ENCODE peak calls at places on chromosomes 16 and 17, in ten cellular contexts. One of them, this sample, is unnamed.

GRCh38 chr16:24836836-24837235 is 8.9 kb upstream of the SLC5A11 start:
- DNase-seq in brain microvascular endothelial cell: no peak
- DNase-seq in NCI-H460: no peak
- DNase-seq in stimulated activated CD8-positive, alpha-beta memory T cell treated with anti-CD3 and anti-CD28 coated beads, Interleukin-4, amount 100 ng/mL, for 24 hours: no peak
- DNase-seq in GM12891: no peak
- DNase-seq in HT1080: no peak
- DNase-seq in GM12878: no peak
- DNase-seq in GM03348: no peak
- DNase-seq in HFF-Myc: no peak
- DNase-seq in mucosa of descending colon: no peak
- DNase-seq in this sample: no peak

GRCh38 chr16:54460254-54460860 is 173.8 kb upstream of the IRX3 start:
- DNase-seq in NCI-H460: no peak
- DNase-seq in GM12891: no peak
- DNase-seq in mucosa of descending colon: no peak
- DNase-seq in HT1080: no peak
- DNase-seq in stimulated activated CD8-positive, alpha-beta memory T cell treated with anti-CD3 and anti-CD28 coated beads, Interleukin-4, amount 100 ng/mL, for 24 hours: no peak
- DNase-seq in brain microvascular endothelial cell: no peak
- DNase-seq in HFF-Myc: no peak
- DNase-seq in GM03348: peak; percentile 19
- DNase-seq in GM12878: no peak
- DNase-seq in this sample: no peak

GRCh38 chr17:39365252-39365651 is 36.2 kb downstream of the FBXL20 start:
- DNase-seq in HFF-Myc: peak; percentile 24
- DNase-seq in brain microvascular endothelial cell: no peak
- DNase-seq in GM03348: peak; percentile 66
- DNase-seq in stimulated activated CD8-positive, alpha-beta memory T cell treated with anti-CD3 and anti-CD28 coated beads, Interleukin-4, amount 100 ng/mL, for 24 hours: no peak
- DNase-seq in mucosa of descending colon: no peak
- DNase-seq in NCI-H460: no peak
- DNase-seq in HT1080: no peak
- DNase-seq in GM12878: no peak
- DNase-seq in GM12891: no peak
- DNase-seq in this sample: no peak

GRCh38 chr17:1412185-1413110 is 12.4 kb upstream of the YWHAE start:
- DNase-seq in GM12891: no peak
- DNase-seq in brain microvascular endothelial cell: no peak
- DNase-seq in HT1080: no peak
- DNase-seq in NCI-H460: no peak
- DNase-seq in mucosa of descending colon: no peak
- DNase-seq in GM03348: no peak
- DNase-seq in stimulated activated CD8-positive, alpha-beta memory T cell treated with anti-CD3 and anti-CD28 coated beads, Interleukin-4, amount 100 ng/mL, for 24 hours: no peak
- DNase-seq in GM12878: no peak
- DNase-seq in HFF-Myc: no peak
- DNase-seq in this sample: no peak

GRCh38 chr16:49462989-49463371 is 89.4 kb downstream of the C16orf78 start:
- DNase-seq in GM03348: no peak
- DNase-seq in stimulated activated CD8-positive, alpha-beta memory T cell treated with anti-CD3 and anti-CD28 coated beads, Interleukin-4, amount 100 ng/mL, for 24 hours: no peak
- DNase-seq in HFF-Myc: no peak
- DNase-seq in mucosa of descending colon: no peak
- DNase-seq in GM12878: no peak
- DNase-seq in GM12891: no peak
- DNase-seq in NCI-H460: no peak
- DNase-seq in brain microvascular endothelial cell: no peak
- DNase-seq in HT1080: no peak
- DNase-seq in this sample: no peak

GRCh38 chr17:9115446-9116265 is 94.3 kb downstream of the NTN1 start:
- DNase-seq in mucosa of descending colon: peak; percentile 64
- DNase-seq in NCI-H460: peak; percentile 47
- DNase-seq in GM12891: no peak
- DNase-seq in HT1080: peak; percentile 64
- DNase-seq in GM03348: peak; percentile 84
- DNase-seq in GM12878: no peak
- DNase-seq in brain microvascular endothelial cell: peak; percentile 36
- DNase-seq in stimulated activated CD8-positive, alpha-beta memory T cell treated with anti-CD3 and anti-CD28 coated beads, Interleukin-4, amount 100 ng/mL, for 24 hours: peak; percentile 49
- DNase-seq in HFF-Myc: peak; percentile 30
- DNase-seq in this sample: no peak

GRCh38 chr17:77001487-77001886 is 133.3 kb downstream of the MGAT5B start:
- DNase-seq in GM03348: no peak
- DNase-seq in brain microvascular endothelial cell: no peak
- DNase-seq in mucosa of descending colon: no peak
- DNase-seq in stimulated activated CD8-positive, alpha-beta memory T cell treated with anti-CD3 and anti-CD28 coated beads, Interleukin-4, amount 100 ng/mL, for 24 hours: no peak
- DNase-seq in GM12891: no peak
- DNase-seq in HFF-Myc: no peak
- DNase-seq in NCI-H460: no peak
- DNase-seq in HT1080: no peak
- DNase-seq in GM12878: no peak
- DNase-seq in this sample: no peak

GRCh38 chr17:53313746-53314145 is 509.0 kb upstream of the KIF2B start:
- DNase-seq in stimulated activated CD8-positive, alpha-beta memory T cell treated with anti-CD3 and anti-CD28 coated beads, Interleukin-4, amount 100 ng/mL, for 24 hours: no peak
- DNase-seq in mucosa of descending colon: no peak
- DNase-seq in GM12878: no peak
- DNase-seq in NCI-H460: no peak
- DNase-seq in GM03348: no peak
- DNase-seq in GM12891: no peak
- DNase-seq in HT1080: peak; percentile 41
- DNase-seq in brain microvascular endothelial cell: peak; percentile 3
- DNase-seq in HFF-Myc: no peak
- DNase-seq in this sample: no peak

GRCh38 chr17:7560172-7561027 is 1.3 kb upstream of the SENP3 start:
- DNase-seq in stimulated activated CD8-positive, alpha-beta memory T cell treated with anti-CD3 and anti-CD28 coated beads, Interleukin-4, amount 100 ng/mL, for 24 hours: peak; percentile 40
- DNase-seq in brain microvascular endothelial cell: peak; percentile 49
- DNase-seq in GM12891: peak; percentile 61
- DNase-seq in HFF-Myc: no peak
- DNase-seq in HT1080: no peak
- DNase-seq in GM12878: no peak
- DNase-seq in mucosa of descending colon: peak; percentile 80
- DNase-seq in NCI-H460: peak; percentile 65
- DNase-seq in GM03348: peak; percentile 80
- DNase-seq in this sample: no peak

GRCh38 chr16:10575506-10576130 is 4.8 kb downstream of the EMP2 start:
- DNase-seq in brain microvascular endothelial cell: no peak
- DNase-seq in NCI-H460: no peak
- DNase-seq in HFF-Myc: no peak
- DNase-seq in GM12878: no peak
- DNase-seq in mucosa of descending colon: no peak
- DNase-seq in GM03348: peak; percentile 51
- DNase-seq in HT1080: no peak
- DNase-seq in GM12891: no peak
- DNase-seq in stimulated activated CD8-positive, alpha-beta memory T cell treated with anti-CD3 and anti-CD28 coated beads, Interleukin-4, amount 100 ng/mL, for 24 hours: no peak
- DNase-seq in this sample: no peak

GRCh38 chr17:14165672-14166071 is 71.0 kb downstream of the CDRT15 start:
- DNase-seq in brain microvascular endothelial cell: no peak
- DNase-seq in GM12878: no peak
- DNase-seq in HT1080: no peak
- DNase-seq in GM12891: no peak
- DNase-seq in GM03348: no peak
- DNase-seq in HFF-Myc: no peak
- DNase-seq in stimulated activated CD8-positive, alpha-beta memory T cell treated with anti-CD3 and anti-CD28 coated beads, Interleukin-4, amount 100 ng/mL, for 24 hours: no peak
- DNase-seq in mucosa of descending colon: no peak
- DNase-seq in NCI-H460: no peak
- DNase-seq in this sample: no peak

GRCh38 chr16:60027351-60027750 is 1293.2 kb upstream of the GOT2 start:
- DNase-seq in mucosa of descending colon: no peak
- DNase-seq in brain microvascular endothelial cell: no peak
- DNase-seq in HFF-Myc: no peak
- DNase-seq in stimulated activated CD8-positive, alpha-beta memory T cell treated with anti-CD3 and anti-CD28 coated beads, Interleukin-4, amount 100 ng/mL, for 24 hours: no peak
- DNase-seq in GM03348: no peak
- DNase-seq in GM12891: no peak
- DNase-seq in NCI-H460: no peak
- DNase-seq in HT1080: no peak
- DNase-seq in GM12878: no peak
- DNase-seq in this sample: no peak

GRCh38 chr17:57002904-57003303 is 25.0 kb downstream of the SCPEP1 start:
- DNase-seq in mucosa of descending colon: no peak
- DNase-seq in HT1080: no peak
- DNase-seq in GM03348: no peak
- DNase-seq in brain microvascular endothelial cell: no peak
- DNase-seq in NCI-H460: no peak
- DNase-seq in HFF-Myc: no peak
- DNase-seq in GM12891: no peak
- DNase-seq in GM12878: no peak
- DNase-seq in stimulated activated CD8-positive, alpha-beta memory T cell treated with anti-CD3 and anti-CD28 coated beads, Interleukin-4, amount 100 ng/mL, for 24 hours: no peak
- DNase-seq in this sample: no peak

GRCh38 chr17:5431929-5432556 is 6.9 kb downstream of the C1QBP start:
- DNase-seq in HFF-Myc: no peak
- DNase-seq in brain microvascular endothelial cell: no peak
- DNase-seq in NCI-H460: no peak
- DNase-seq in GM12891: no peak
- DNase-seq in stimulated activated CD8-positive, alpha-beta memory T cell treated with anti-CD3 and anti-CD28 coated beads, Interleukin-4, amount 100 ng/mL, for 24 hours: no peak
- DNase-seq in GM12878: no peak
- DNase-seq in GM03348: no peak
- DNase-seq in mucosa of descending colon: no peak
- DNase-seq in HT1080: no peak
- DNase-seq in this sample: no peak

GRCh38 chr16:14447783-14448182 is 182.3 kb downstream of the PARN start:
- DNase-seq in NCI-H460: no peak
- DNase-seq in GM12878: no peak
- DNase-seq in mucosa of descending colon: no peak
- DNase-seq in HFF-Myc: no peak
- DNase-seq in HT1080: no peak
- DNase-seq in GM12891: no peak
- DNase-seq in stimulated activated CD8-positive, alpha-beta memory T cell treated with anti-CD3 and anti-CD28 coated beads, Interleukin-4, amount 100 ng/mL, for 24 hours: no peak
- DNase-seq in brain microvascular endothelial cell: no peak
- DNase-seq in GM03348: no peak
- DNase-seq in this sample: no peak

GRCh38 chr16:14510939-14511797 is 118.9 kb downstream of the PARN start:
- DNase-seq in stimulated activated CD8-positive, alpha-beta memory T cell treated with anti-CD3 and anti-CD28 coated beads, Interleukin-4, amount 100 ng/mL, for 24 hours: no peak
- DNase-seq in mucosa of descending colon: no peak
- DNase-seq in HT1080: peak; percentile 98
- DNase-seq in GM12878: no peak
- DNase-seq in NCI-H460: no peak
- DNase-seq in brain microvascular endothelial cell: peak; percentile 66
- DNase-seq in HFF-Myc: no peak
- DNase-seq in GM12891: no peak
- DNase-seq in GM03348: peak; percentile 76
- DNase-seq in this sample: no peak

GRCh38 chr17:7652659-7653343 is 2.1 kb downstream of the ATP1B2 start:
- DNase-seq in GM12891: no peak
- DNase-seq in brain microvascular endothelial cell: no peak
- DNase-seq in GM03348: no peak
- DNase-seq in GM12878: no peak
- DNase-seq in HFF-Myc: no peak
- DNase-seq in mucosa of descending colon: no peak
- DNase-seq in NCI-H460: no peak
- DNase-seq in stimulated activated CD8-positive, alpha-beta memory T cell treated with anti-CD3 and anti-CD28 coated beads, Interleukin-4, amount 100 ng/mL, for 24 hours: no peak
- DNase-seq in HT1080: no peak
- DNase-seq in this sample: no peak

GRCh38 chr16:57039148-57039812 is 49.9 kb downstream of the NLRC5 start:
- DNase-seq in HT1080: peak; percentile 81
- DNase-seq in HFF-Myc: no peak
- DNase-seq in stimulated activated CD8-positive, alpha-beta memory T cell treated with anti-CD3 and anti-CD28 coated beads, Interleukin-4, amount 100 ng/mL, for 24 hours: no peak
- DNase-seq in GM12891: no peak
- DNase-seq in mucosa of descending colon: no peak
- DNase-seq in brain microvascular endothelial cell: peak; percentile 47
- DNase-seq in GM12878: peak; percentile 65
- DNase-seq in GM03348: peak; percentile 80
- DNase-seq in NCI-H460: no peak
- DNase-seq in this sample: peak; percentile 46

GRCh38 chr16:17340804-17341203 is 130.0 kb downstream of the XYLT1 start:
- DNase-seq in mucosa of descending colon: no peak
- DNase-seq in GM03348: no peak
- DNase-seq in HT1080: no peak
- DNase-seq in NCI-H460: no peak
- DNase-seq in brain microvascular endothelial cell: no peak
- DNase-seq in GM12878: no peak
- DNase-seq in HFF-Myc: no peak
- DNase-seq in GM12891: no peak
- DNase-seq in stimulated activated CD8-positive, alpha-beta memory T cell treated with anti-CD3 and anti-CD28 coated beads, Interleukin-4, amount 100 ng/mL, for 24 hours: no peak
- DNase-seq in this sample: no peak